ENCODE peak calls at places on chromosomes 3 and 15, in five cellular contexts. One of them, this sample, is unnamed. For H3K4me1, the result is how much of the 10 kb centered on the place peaks cover.

GRCh38 chr15:62569460-62570404 is 404.6 kb upstream of the C2CD4B start:
- DNase-seq in ovary: peak
- DNase-seq in suprapubic skin: peak
- DNase-seq in IMR-90: peak
- DNase-seq in heart right ventricle: peak
- DNase-seq in this sample: peak

GRCh38 chr15:67066041-67067021 is 929 bp downstream of the SMAD3 start:
- DNase-seq in IMR-90: peak
- DNase-seq in suprapubic skin: no peak
- DNase-seq in ovary: no peak
- DNase-seq in heart right ventricle: no peak
- DNase-seq in this sample: no peak

GRCh38 chr3:117439812-117440211 is 730.2 kb downstream of the TUSC7 start:
- DNase-seq in ovary: no peak
- DNase-seq in heart right ventricle: no peak
- DNase-seq in IMR-90: peak
- DNase-seq in suprapubic skin: no peak
- DNase-seq in this sample: no peak

GRCh38 chr3:188156051-188156450 is 2.1 kb downstream of the LPP start:
- DNase-seq in ovary: no peak
- DNase-seq in suprapubic skin: no peak
- DNase-seq in heart right ventricle: no peak
- DNase-seq in IMR-90: no peak
- DNase-seq in this sample: no peak

GRCh38 chr15:72760590-72761260 is 22.8 kb downstream of the ADPGK start:
- DNase-seq in IMR-90: no peak
- DNase-seq in suprapubic skin: no peak
- DNase-seq in ovary: no peak
- DNase-seq in heart right ventricle: no peak
- DNase-seq in this sample: no peak

GRCh38 chr3:36903119-36903882 is 41.6 kb downstream of the TRANK1 start:
- DNase-seq in IMR-90: no peak
- DNase-seq in ovary: no peak
- DNase-seq in suprapubic skin: no peak
- DNase-seq in heart right ventricle: no peak
- DNase-seq in this sample: no peak

GRCh38 chr3:45043715-45044299 is 17.7 kb downstream of the CLEC3B start:
- DNase-seq in ovary: no peak
- DNase-seq in suprapubic skin: no peak
- DNase-seq in heart right ventricle: no peak
- DNase-seq in IMR-90: peak
- DNase-seq in this sample: no peak

GRCh38 chr15:38073278-38073930 is 139.0 kb downstream of the TMCO5A start:
- DNase-seq in suprapubic skin: no peak
- DNase-seq in ovary: no peak
- DNase-seq in IMR-90: peak
- DNase-seq in heart right ventricle: peak
- DNase-seq in this sample: peak

GRCh38 chr3:172112348-172113123 is 73.2 kb downstream of the FNDC3B start:
- DNase-seq in heart right ventricle: no peak
- DNase-seq in IMR-90: peak
- DNase-seq in suprapubic skin: no peak
- DNase-seq in ovary: no peak
- DNase-seq in this sample: no peak

GRCh38 chr3:129016366-129016724 is 15.2 kb downstream of the EFCC1 start:
- DNase-seq in suprapubic skin: no peak
- DNase-seq in heart right ventricle: no peak
- DNase-seq in IMR-90: no peak
- DNase-seq in ovary: no peak
- DNase-seq in this sample: peak

GRCh38 chr3:12423918-12424634 is 60.2 kb upstream of the TSEN2 start:
- DNase-seq in ovary: no peak
- DNase-seq in IMR-90: peak
- DNase-seq in heart right ventricle: no peak
- DNase-seq in suprapubic skin: no peak
- DNase-seq in this sample: no peak

GRCh38 chr15:60172147-60172546 is 168.0 kb downstream of the FOXB1 start:
- DNase-seq in suprapubic skin: no peak
- DNase-seq in ovary: no peak
- DNase-seq in heart right ventricle: no peak
- DNase-seq in IMR-90: no peak
- DNase-seq in this sample: no peak

GRCh38 chr15:55827204-55827603 is 84.3 kb upstream of the PRTG start:
- DNase-seq in IMR-90: peak
- DNase-seq in heart right ventricle: no peak
- DNase-seq in suprapubic skin: no peak
- DNase-seq in ovary: no peak
- DNase-seq in this sample: no peak

GRCh38 chr3:174100744-174101143 is 703.2 kb downstream of the NLGN1 start:
- DNase-seq in suprapubic skin: no peak
- DNase-seq in heart right ventricle: no peak
- DNase-seq in IMR-90: peak
- DNase-seq in ovary: no peak
- DNase-seq in this sample: no peak

GRCh38 chr15:48273047-48273446 is 58.2 kb upstream of the DUT start:
- DNase-seq in IMR-90: no peak
- DNase-seq in heart right ventricle: no peak
- DNase-seq in ovary: no peak
- DNase-seq in suprapubic skin: no peak
- DNase-seq in this sample: no peak

GRCh38 chr3:9142346-9142745 is 107.1 kb downstream of the SRGAP3 start:
- DNase-seq in ovary: no peak
- DNase-seq in IMR-90: no peak
- DNase-seq in heart right ventricle: no peak
- DNase-seq in suprapubic skin: no peak
- DNase-seq in this sample: no peak

GRCh38 chr3:2870714-2871353 is 239.3 kb downstream of the IL5RA start:
- DNase-seq in heart right ventricle: no peak
- DNase-seq in IMR-90: no peak
- DNase-seq in suprapubic skin: no peak
- DNase-seq in ovary: no peak
- DNase-seq in this sample: no peak

GRCh38 chr3:11306815-11307589 is 34.8 kb downstream of the ATG7 start:
- DNase-seq in ovary: peak
- DNase-seq in heart right ventricle: no peak
- DNase-seq in IMR-90: peak
- DNase-seq in suprapubic skin: no peak
- DNase-seq in this sample: no peak

GRCh38 chr3:196757876-196758739 is 18.5 kb downstream of the PAK2 start:
- DNase-seq in ovary: no peak
- DNase-seq in suprapubic skin: no peak
- DNase-seq in heart right ventricle: no peak
- DNase-seq in IMR-90: peak
- DNase-seq in this sample: no peak

GRCh38 chr3:38575279-38575843 is 74.1 kb downstream of the SCN5A start:
- DNase-seq in ovary: no peak
- DNase-seq in heart right ventricle: no peak
- DNase-seq in IMR-90: no peak
- DNase-seq in suprapubic skin: no peak
- DNase-seq in this sample: peak

GRCh38 chr3:129626744-129627349 is 20.4 kb upstream of the PLXND1 start:
- DNase-seq in ovary: peak
- DNase-seq in IMR-90: peak
- DNase-seq in heart right ventricle: peak
- DNase-seq in suprapubic skin: peak
- DNase-seq in this sample: peak

GRCh38 chr3:3799173-3800075 is at the start of gene LRRN1:
- DNase-seq in suprapubic skin: no peak
- DNase-seq in IMR-90: no peak
- DNase-seq in ovary: peak
- DNase-seq in heart right ventricle: peak
- DNase-seq in this sample: peak

GRCh38 chr15:74384566-74385441 is 17.4 kb upstream of the CYP11A1 start:
- DNase-seq in suprapubic skin: no peak
- DNase-seq in ovary: no peak
- DNase-seq in IMR-90: no peak
- DNase-seq in heart right ventricle: no peak
- DNase-seq in this sample: peak
- H3K4me1 ChIP-seq in suprapubic skin: under half
- H3K4me1 ChIP-seq in ovary: under half
- H3K4me1 ChIP-seq in IMR-90: under half
- H3K4me1 ChIP-seq in heart right ventricle: under half
- H3K4me1 ChIP-seq in this sample: under half

GRCh38 chr3:156818890-156819289 is 7.3 kb upstream of the LEKR1 start:
- DNase-seq in ovary: no peak
- DNase-seq in heart right ventricle: no peak
- DNase-seq in suprapubic skin: no peak
- DNase-seq in IMR-90: peak
- DNase-seq in this sample: no peak

GRCh38 chr3:156816794-156817741 is 9.1 kb upstream of the LEKR1 start:
- DNase-seq in heart right ventricle: peak
- DNase-seq in IMR-90: peak
- DNase-seq in suprapubic skin: peak
- DNase-seq in ovary: peak
- DNase-seq in this sample: peak

GRCh38 chr3:156819842-156820686 is 6.1 kb upstream of the LEKR1 start:
- DNase-seq in ovary: no peak
- DNase-seq in IMR-90: no peak
- DNase-seq in suprapubic skin: no peak
- DNase-seq in heart right ventricle: no peak
- DNase-seq in this sample: no peak

GRCh38 chr3:156816091-156816793 is 9.9 kb upstream of the LEKR1 start:
- DNase-seq in ovary: peak
- DNase-seq in IMR-90: peak
- DNase-seq in suprapubic skin: peak
- DNase-seq in heart right ventricle: peak
- DNase-seq in this sample: peak

DNA sequence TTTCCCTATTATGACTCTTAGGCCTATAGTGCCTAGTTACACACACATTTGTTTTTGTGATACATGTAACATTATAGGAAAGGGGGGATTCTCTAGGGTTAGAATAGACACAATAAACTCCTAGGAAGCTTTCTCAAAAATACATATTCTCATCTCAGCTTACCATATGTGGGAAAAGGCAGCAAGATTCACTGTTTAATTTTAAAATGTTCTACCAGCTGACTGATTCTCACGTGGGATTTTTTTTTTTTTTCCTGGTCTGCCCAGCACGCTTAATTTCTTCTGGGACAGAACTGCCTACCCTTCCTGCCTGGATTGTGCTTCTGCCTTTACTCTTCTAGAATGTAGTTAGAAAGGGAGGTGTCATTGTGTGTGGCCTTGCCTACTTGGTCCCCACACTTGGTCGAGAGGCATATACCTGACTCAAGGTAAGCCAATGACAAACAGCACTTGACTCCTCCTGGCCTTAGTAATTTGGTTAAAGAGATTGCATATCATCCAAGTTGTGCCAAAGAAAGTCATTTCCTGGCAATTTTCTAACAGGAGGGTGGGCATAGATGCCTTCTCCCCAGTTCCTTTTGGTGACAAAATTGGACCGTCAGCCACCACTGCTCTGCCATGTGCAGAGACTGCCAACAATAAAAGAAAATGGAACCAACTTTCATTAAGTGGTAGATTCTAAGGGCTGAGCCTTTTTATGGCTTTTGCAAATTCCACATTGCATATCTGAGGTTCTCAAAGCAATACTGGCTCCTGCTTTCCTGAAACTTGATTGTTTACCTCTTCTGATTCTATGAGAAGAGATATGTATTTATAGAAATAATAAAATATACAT is 8.0 kb upstream of the LEKR1 start:
- DNase-seq in ovary: no peak
- DNase-seq in heart right ventricle: no peak
- DNase-seq in IMR-90: no peak
- DNase-seq in suprapubic skin: no peak
- DNase-seq in this sample: no peak
- H3K4me3 ChIP-seq in ovary: no peak
- H3K4me3 ChIP-seq in heart right ventricle: no peak
- H3K4me3 ChIP-seq in IMR-90: no peak
- H3K4me3 ChIP-seq in suprapubic skin: peak
- H3K4me3 ChIP-seq in this sample: no peak

GRCh38 chr15:58585668-58586461 is 154.1 kb downstream of the LIPC start:
- DNase-seq in suprapubic skin: no peak
- DNase-seq in IMR-90: no peak
- DNase-seq in heart right ventricle: no peak
- DNase-seq in ovary: no peak
- DNase-seq in this sample: no peak
- H3K4me1 ChIP-seq in suprapubic skin: under half
- H3K4me1 ChIP-seq in IMR-90: under half
- H3K4me1 ChIP-seq in heart right ventricle: under half
- H3K4me1 ChIP-seq in ovary: under half
- H3K4me1 ChIP-seq in this sample: under half

GRCh38 chr3:170634663-170635096 is 48.8 kb upstream of the SLC7A14 start:
- DNase-seq in IMR-90: no peak
- DNase-seq in suprapubic skin: no peak
- DNase-seq in ovary: no peak
- DNase-seq in heart right ventricle: no peak
- DNase-seq in this sample: no peak

GRCh38 chr3:170636609-170637008 is 50.7 kb upstream of the SLC7A14 start:
- DNase-seq in suprapubic skin: no peak
- DNase-seq in ovary: no peak
- DNase-seq in heart right ventricle: no peak
- DNase-seq in IMR-90: no peak
- DNase-seq in this sample: no peak

GRCh38 chr3:170633573-170633972 is 47.7 kb upstream of the SLC7A14 start:
- DNase-seq in suprapubic skin: no peak
- DNase-seq in heart right ventricle: no peak
- DNase-seq in IMR-90: no peak
- DNase-seq in ovary: no peak
- DNase-seq in this sample: no peak

GRCh38 chr3:170632780-170633179 is 46.9 kb upstream of the SLC7A14 start:
- DNase-seq in ovary: no peak
- DNase-seq in heart right ventricle: no peak
- DNase-seq in IMR-90: no peak
- DNase-seq in suprapubic skin: no peak
- DNase-seq in this sample: no peak

GRCh38 chr3:170631755-170632488 is 46.0 kb upstream of the SLC7A14 start:
- DNase-seq in ovary: no peak
- DNase-seq in suprapubic skin: no peak
- DNase-seq in heart right ventricle: no peak
- DNase-seq in IMR-90: no peak
- DNase-seq in this sample: no peak
- H3K4me3 ChIP-seq in ovary: no peak
- H3K4me3 ChIP-seq in suprapubic skin: no peak
- H3K4me3 ChIP-seq in heart right ventricle: no peak
- H3K4me3 ChIP-seq in IMR-90: no peak
- H3K4me3 ChIP-seq in this sample: no peak